ENCODE peak calls at places on chromosomes 5 and 9, in four cellular contexts. G, H, I and O are unnamed samples.

GRCh38 chr9:137128158-137129088 is 10.5 kb upstream of the GRIN1 start:
- DNase-seq in H (no peak), I (no peak), G (no peak), O (no peak)

GRCh38 chr9:134547161-134548100 is 94.2 kb upstream of the COL5A1 start:
- DNase-seq in H (no peak), G (no peak), I (no peak), O (no peak)

GRCh38 chr9:73577867-73578266 is 426.2 kb downstream of the ANXA1 start:
- DNase-seq in H (no peak), G (no peak), I (no peak), O (no peak)

GRCh38 chr5:15834596-15835245 is 334.7 kb downstream of the FBXL7 start:
- DNase-seq in G (peak), I (no peak), H (peak), O (no peak)

GRCh38 chr9:110116543-110116885 is 91.4 kb downstream of the C9orf152 start:
- DNase-seq in H (peak), G (no peak), I (no peak), O (no peak)

GRCh38 chr9:132774886-132775285 is 103.2 kb downstream of the AK8 start:
- DNase-seq in H (no peak), I (no peak), G (no peak), O (no peak)

GRCh38 chr9:103798620-103799019 is 295.5 kb upstream of the SMC2 start:
- DNase-seq in H (no peak), G (no peak), I (peak), O (no peak)

GRCh38 chr9:92438900-92439526 is 14.7 kb upstream of the OMD start:
- DNase-seq in I (no peak), H (peak), G (peak), O (no peak)

GRCh38 chr5:61673007-61673735 is 341.1 kb downstream of the ZSWIM6 start:
- DNase-seq in G (peak), H (peak), I (no peak), O (no peak)

GRCh38 chr9:73074176-73074708 is 77.4 kb upstream of the ANXA1 start:
- DNase-seq in I (no peak), G (peak), H (no peak), O (no peak)

GRCh38 chr5:83721878-83722779 is 1.5 kb upstream of the HAPLN1 start:
- DNase-seq in I (no peak), H (peak), G (peak), O (no peak)

GRCh38 chr9:130243882-130244170 is 21.7 kb upstream of the HMCN2 start:
- DNase-seq in G (no peak), H (no peak), I (no peak), O (no peak)

GRCh38 chr5:126544087-126544740 is 50.8 kb downstream of the ALDH7A1 start:
- DNase-seq in G (peak), H (peak), I (no peak), O (peak)

GRCh38 chr5:58268263-58268662 is 191.6 kb downstream of the PLK2 start:
- DNase-seq in I (no peak), H (no peak), G (peak), O (no peak)

GRCh38 chr5:124639095-124639665 is 107.3 kb downstream of the ZNF608 start:
- DNase-seq in G (no peak), H (no peak), I (no peak), O (no peak)

GRCh38 chr9:134028076-134028475 is 2.8 kb downstream of the BRD3OS start:
- DNase-seq in G (no peak), H (no peak), I (no peak), O (no peak)

GRCh38 chr5:891117-891836 is 1.3 kb downstream of the BRD9 start:
- DNase-seq in G (no peak), H (no peak), I (no peak), O (peak)

GRCh38 chr5:39639618-39640078 is 214.9 kb upstream of the DAB2 start:
- DNase-seq in I (no peak), G (peak), H (peak), O (no peak)

GRCh38 chr5:114648940-114649339 is 287.1 kb downstream of the KCNN2 start:
- DNase-seq in G (no peak), I (no peak), H (no peak), O (no peak)

GRCh38 chr9:126838895-126839294 is 21.5 kb upstream of the ZBTB34 start:
- DNase-seq in G (no peak), H (no peak), I (peak), O (no peak)

GRCh38 chr9:97237951-97238851 is 69.3 kb upstream of the CCDC180 start:
- DNase-seq in I (no peak), G (peak), H (peak), O (peak)

GRCh38 chr5:116507051-116507537 is 67.5 kb downstream of the SEMA6A start:
- DNase-seq in I (no peak), H (peak), G (no peak), O (no peak)

GRCh38 chr5:79791843-79792242 is 102.2 kb downstream of the CMYA5 start:
- DNase-seq in G (no peak), I (no peak), H (no peak), O (no peak)

GRCh38 chr9:2818486-2819121 is 25.3 kb downstream of the PUM3 start:
- DNase-seq in G (no peak), I (no peak), H (no peak), O (no peak)

GRCh38 chr5:147539053-147539452 is 29.2 kb upstream of the DPYSL3 start:
- DNase-seq in G (peak), I (no peak), H (peak), O (no peak)

GRCh38 chr9:129081388-129081889 is 528 bp downstream of the DOLPP1 start:
- DNase-seq in H (no peak), G (no peak), I (peak), O (peak)

GRCh38 chr5:17258429-17258828 is 41.0 kb downstream of the BASP1 start:
- DNase-seq in H (peak), I (no peak), G (no peak), O (no peak)

GRCh38 chr5:39424751-39425524 is at the start of gene DAB2:
- DNase-seq in H (peak), G (peak), I (no peak), O (peak)

GRCh38 chr5:55914141-55914413 is 62.9 kb downstream of the IL31RA start:
- DNase-seq in G (no peak), H (no peak), I (no peak), O (no peak)

GRCh38 chr5:2207966-2208544 is 325.3 kb upstream of the IRX4 start:
- DNase-seq in H (no peak), G (no peak), I (no peak), O (peak)

GRCh38 chr9:97411440-97411788 is 482 bp upstream of the TDRD7 start:
- DNase-seq in G (no peak), I (no peak), H (no peak), O (no peak)

GRCh38 chr9:114238919-114239879 is 83.7 kb upstream of the ORM1 start:
- DNase-seq in G (peak), H (peak), I (no peak), O (peak)

DNA sequence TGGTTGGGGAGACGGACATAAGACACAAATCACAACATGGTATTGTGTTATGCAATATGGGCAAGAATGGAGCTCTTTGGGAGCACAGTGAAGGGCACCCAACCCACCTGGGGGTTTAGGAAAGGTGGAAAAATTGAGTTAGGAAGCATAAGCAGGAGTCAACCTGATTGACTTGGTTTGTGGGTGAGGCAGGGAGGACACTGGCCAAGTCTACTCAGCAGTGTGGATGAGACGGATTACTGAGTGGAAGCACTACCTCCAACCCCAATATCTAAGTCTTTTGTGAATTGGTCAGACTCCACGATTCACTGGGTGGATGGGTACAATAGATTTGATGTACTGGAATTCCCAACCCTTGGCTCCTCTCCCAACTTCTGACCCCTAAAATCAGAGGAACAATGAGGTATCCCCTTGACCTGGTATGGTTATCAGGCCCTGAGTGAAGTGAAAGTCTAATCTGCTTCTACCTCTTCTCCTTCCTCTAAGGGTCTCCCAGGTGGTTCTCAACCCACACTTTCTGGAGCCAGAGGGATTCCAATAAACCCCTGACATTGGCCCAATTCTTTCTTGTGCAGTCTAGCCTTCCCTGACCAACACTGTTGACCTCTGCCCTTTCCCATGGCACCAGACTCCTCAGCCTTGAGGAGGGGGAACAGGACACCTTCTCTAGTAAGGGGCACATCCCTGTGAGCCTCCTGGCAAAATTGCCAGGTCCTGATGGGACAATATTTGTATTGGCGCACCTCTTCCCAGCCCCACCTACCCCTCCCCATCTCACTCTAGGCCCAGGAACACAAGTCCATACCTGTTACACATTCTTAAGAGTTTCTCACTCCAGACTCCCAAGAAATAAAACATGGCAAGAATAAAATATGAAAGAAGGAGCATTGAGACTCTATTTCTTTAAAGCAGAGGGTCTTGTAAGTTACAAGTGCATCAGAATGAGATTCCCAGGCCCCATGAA is 5.3 kb downstream of the EGR1 start:
- DNase-seq in H (no peak), I (no peak), G (peak), O (no peak)
- TF ChIP-seq FOS in H (no peak), I (no peak), G (no peak), O (no peak)

DNA sequence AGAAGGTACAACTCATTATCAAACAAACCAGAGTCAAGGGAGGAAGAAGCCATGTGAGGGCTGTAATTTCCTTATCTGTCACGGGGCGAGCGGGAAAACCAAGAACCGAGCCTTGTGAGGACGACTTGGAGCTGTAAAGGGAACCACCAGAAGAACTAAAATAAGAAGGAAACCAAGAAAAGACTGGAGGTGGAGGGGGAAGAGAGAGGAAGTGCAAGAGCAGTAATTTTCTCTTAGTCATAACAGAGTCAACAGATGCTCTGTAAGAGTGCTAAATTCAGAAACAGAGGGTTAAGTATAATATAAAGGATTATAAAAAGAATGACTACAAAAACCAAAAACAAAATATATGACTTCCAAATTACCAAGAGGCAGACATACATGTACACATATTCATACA is 127.1 kb downstream of the DIRAS2 start:
- DNase-seq in G (no peak), I (no peak), H (no peak), O (no peak)
- TF ChIP-seq FOS in G (no peak), I (no peak), H (no peak), O (no peak)

DNA sequence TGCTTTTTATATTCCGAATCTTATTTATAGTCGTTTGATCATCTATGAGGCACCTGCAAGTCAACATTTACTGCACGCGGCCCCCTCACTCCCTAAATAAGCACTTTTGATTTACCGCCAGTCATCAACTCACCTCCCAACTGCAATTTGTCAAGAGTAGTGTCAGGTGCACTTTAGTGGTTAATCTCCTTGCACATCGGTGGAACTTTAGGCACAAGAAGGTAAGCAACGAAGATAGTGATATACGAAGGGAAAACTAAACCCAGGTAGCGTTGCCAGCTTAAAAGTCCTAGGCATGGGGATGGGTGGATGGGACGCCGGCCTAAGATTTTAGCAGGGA is 513 bp upstream of the RNF180 start:
- DNase-seq in G (no peak), I (no peak), H (no peak), O (no peak)
- TF ChIP-seq FOS in G (no peak), I (no peak), H (no peak), O (no peak)

DNA sequence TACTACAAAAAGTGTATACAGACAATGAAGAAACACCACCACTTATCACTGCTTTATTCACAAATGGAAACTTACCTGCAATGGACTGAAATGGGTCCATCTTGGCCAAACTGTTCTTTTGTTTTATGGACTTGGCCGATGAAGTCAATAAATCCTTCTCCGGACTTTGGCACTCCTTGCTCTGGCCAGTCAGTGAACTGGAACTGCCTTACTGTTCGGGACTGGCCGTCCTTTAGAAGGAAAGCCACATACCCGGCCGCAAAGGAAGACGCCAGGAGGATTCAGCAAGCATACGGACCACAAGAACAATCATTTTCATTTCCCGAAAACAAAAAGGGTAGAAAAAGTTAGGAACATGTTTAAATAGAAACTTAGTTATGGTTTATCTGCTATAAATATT is 531.9 kb upstream of the DMAC1 start:
- DNase-seq in H (no peak), G (no peak), I (no peak), O (no peak)
- TF ChIP-seq FOS in H (no peak), G (no peak), I (no peak), O (no peak)

DNA sequence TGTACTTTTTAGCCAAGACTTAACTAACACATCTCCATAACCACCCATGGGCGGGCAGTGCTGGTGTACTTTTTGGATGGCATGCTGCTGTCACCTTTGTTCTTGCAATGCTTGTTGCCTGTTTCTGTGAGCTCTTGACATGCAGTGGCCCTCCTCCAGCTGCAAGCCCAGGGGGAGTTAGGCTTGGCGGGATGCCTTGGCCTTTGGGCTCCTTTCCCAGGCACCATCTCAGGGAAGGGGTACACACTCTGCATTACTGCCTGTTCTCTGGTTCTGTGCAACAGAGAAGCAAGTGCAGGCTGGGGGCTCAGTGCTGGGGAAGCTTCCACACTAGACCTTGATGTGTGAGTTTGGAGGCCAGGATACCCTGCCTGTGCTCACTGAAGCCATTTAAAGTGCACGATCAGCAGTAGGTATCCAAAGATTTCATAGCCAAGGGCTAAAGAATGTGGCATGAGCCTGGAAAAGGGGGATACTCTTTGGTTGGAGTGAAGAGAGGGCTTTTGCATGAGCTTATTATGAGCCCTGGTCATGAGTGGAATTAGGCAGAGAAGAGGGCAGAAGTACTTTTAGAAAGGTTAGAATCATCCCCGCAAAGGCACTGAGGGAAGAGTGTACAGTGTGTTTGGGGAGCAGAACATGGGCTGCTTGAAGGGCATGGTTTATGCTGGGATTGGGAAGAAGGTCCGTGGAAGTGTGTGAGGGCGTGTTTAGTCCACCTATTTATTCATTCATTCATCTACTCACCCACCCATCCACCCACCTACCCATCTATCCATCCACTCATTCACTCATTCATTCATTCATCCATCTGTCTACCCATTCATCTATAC is 22.5 kb downstream of the PSAT1 start:
- DNase-seq in H (no peak), I (no peak), G (no peak), O (no peak)
- TF ChIP-seq FOS in H (no peak), I (no peak), G (no peak), O (no peak)

GRCh38 chr9:87267701-87268100 is 230.0 kb upstream of the DAPK1 start:
- DNase-seq in G (no peak), I (no peak), H (no peak), O (no peak)
- TF ChIP-seq FOS in G (no peak), I (no peak), H (no peak), O (no peak)